ENCODE peak calls at places on chromosomes 3 and 15, in eight cellular contexts. X is sigmoid colon, T is stomach, R is H1, V is GM12878, M is adrenal gland, W is heart left ventricle, K is K562. D is an unnamed sample.

GRCh38 chr15:89777821-89778380 is 1.8 kb downstream of the MESP2 start:
- DNase-seq in X (no peak), T (no peak), R (no peak), V (no peak), M (no peak), W (no peak), K (no peak), D (no peak)

GRCh38 chr3:108972482-108972881 is 18.8 kb upstream of the GUCA1C start:
- DNase-seq in X (no peak), T (no peak), R (no peak), V (no peak), M (no peak), W (no peak), K (no peak), D (no peak)

GRCh38 chr3:56929809-56930615 is 128.3 kb upstream of the ARHGEF3 start:
- DNase-seq in X (no peak), T (no peak), R (no peak), V (no peak), M (no peak), W (no peak), K (no peak), D (no peak)

GRCh38 chr3:52202384-52203077 is 4.6 kb downstream of the ALAS1 start:
- DNase-seq in X (no peak), T (no peak), R (no peak), V (no peak), M (no peak), W (no peak), K (no peak), D (no peak)

GRCh38 chr15:30973379-30973778 is 18.0 kb downstream of the MTMR10 start:
- DNase-seq in X (no peak), T (no peak), R (no peak), V (no peak), M (no peak), W (no peak), K (no peak), D (no peak)

GRCh38 chr3:39577541-39577940 is 110.1 kb downstream of the MOBP start:
- DNase-seq in X (no peak), T (no peak), R (peak), V (no peak), M (no peak), W (no peak), K (no peak), D (no peak)

GRCh38 chr3:103991461-103992115 is 1375.1 kb upstream of the ALCAM start:
- DNase-seq in X (no peak), T (no peak), R (peak), V (no peak), M (no peak), W (no peak), K (no peak), D (no peak)

GRCh38 chr3:14137004-14137403 is 12.2 kb downstream of the TMEM43 start:
- DNase-seq in X (no peak), T (peak), R (no peak), V (no peak), M (peak), W (peak), K (no peak), D (no peak)

GRCh38 chr15:36221992-36222391 is 357.4 kb upstream of the CDIN1 start:
- DNase-seq in X (no peak), T (no peak), R (no peak), V (no peak), M (no peak), W (no peak), K (no peak), D (no peak)

GRCh38 chr15:74783072-74783807 is 1.4 kb downstream of the CSK start:
- DNase-seq in X (no peak), T (no peak), R (no peak), V (no peak), M (no peak), W (no peak), K (peak), D (no peak)

GRCh38 chr3:51282931-51283330 is 102.2 kb upstream of the MANF start:
- DNase-seq in X (no peak), T (no peak), R (no peak), V (no peak), M (no peak), W (no peak), K (no peak), D (no peak)

GRCh38 chr15:89057506-89058133 is 30.6 kb upstream of the ABHD2 start:
- DNase-seq in X (peak), T (peak), R (peak), V (peak), M (peak), W (peak), K (peak), D (peak)

GRCh38 chr15:83943849-83944404 is 290.0 kb downstream of the ADAMTSL3 start:
- DNase-seq in X (no peak), T (no peak), R (no peak), V (no peak), M (no peak), W (no peak), K (no peak), D (no peak)

GRCh38 chr3:170363471-170363994 is 6.0 kb downstream of the SKIL start:
- DNase-seq in X (no peak), T (no peak), R (no peak), V (no peak), M (no peak), W (no peak), K (no peak), D (no peak)
- TF ChIP-seq POLR2A in X (no peak), T (no peak), R (no peak), V (no peak), M (no peak), W (no peak), K (no peak), D (no peak)

GRCh38 chr3:44963571-44964325 is 12.2 kb downstream of the ZDHHC3 start:
- DNase-seq in X (no peak), T (no peak), R (no peak), V (no peak), M (no peak), W (no peak), K (no peak), D (no peak)

GRCh38 chr3:44965165-44965564 is 10.8 kb downstream of the ZDHHC3 start:
- DNase-seq in X (no peak), T (no peak), R (no peak), V (no peak), M (no peak), W (no peak), K (no peak), D (no peak)

GRCh38 chr3:44961888-44962287 is 14.1 kb downstream of the ZDHHC3 start:
- DNase-seq in X (no peak), T (no peak), R (no peak), V (no peak), M (no peak), W (no peak), K (no peak), D (no peak)

GRCh38 chr3:44960387-44961026 is 15.5 kb downstream of the ZDHHC3 start:
- DNase-seq in X (no peak), T (no peak), R (no peak), V (no peak), M (no peak), W (no peak), K (no peak), D (no peak)

GRCh38 chr3:44962606-44963393 is 13.2 kb downstream of the ZDHHC3 start:
- DNase-seq in X (no peak), T (no peak), R (no peak), V (no peak), M (no peak), W (no peak), K (no peak), D (no peak)
- H3K4me3 ChIP-seq in X (no peak), T (no peak), R (no peak), V (no peak), M (no peak), W (no peak), K (no peak), D (no peak)

DNA sequence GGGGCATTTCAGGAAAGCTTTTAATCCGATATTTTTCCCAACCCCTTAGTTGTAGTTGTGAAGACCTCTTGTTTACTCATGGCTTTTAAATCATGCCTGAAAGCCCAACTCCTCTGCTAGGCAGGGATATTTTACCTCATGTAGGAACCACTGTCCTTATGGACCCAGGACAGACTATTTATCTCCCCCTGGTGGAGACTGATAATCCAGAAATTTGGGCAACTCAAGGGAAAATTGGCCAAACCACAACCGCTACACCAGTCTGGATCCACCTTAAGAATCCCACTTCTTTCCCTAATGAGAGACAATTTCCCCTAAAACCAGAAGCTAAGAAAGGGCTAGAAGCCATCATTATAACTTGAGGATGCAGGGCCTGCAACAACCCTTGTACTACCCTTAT is 248.1 kb upstream of the STAC start:
- DNase-seq in X (no peak), T (no peak), R (no peak), V (no peak), M (no peak), W (no peak), K (no peak), D (no peak)
- TF ChIP-seq CTCF in X (no peak), T (no peak), R (peak), V (no peak), M (no peak), W (no peak), K (no peak), D (no peak)

GRCh38 chr3:152471814-152472605 is 203.3 kb downstream of the MBNL1 start:
- DNase-seq in X (peak), T (peak), R (peak), V (peak), M (peak), W (peak), K (peak), D (peak)

GRCh38 chr3:152472606-152472954 is 203.9 kb downstream of the MBNL1 start:
- DNase-seq in X (no peak), T (no peak), R (no peak), V (no peak), M (no peak), W (no peak), K (no peak), D (no peak)

GRCh38 chr3:152470893-152471292 is 202.2 kb downstream of the MBNL1 start:
- DNase-seq in X (no peak), T (no peak), R (no peak), V (no peak), M (no peak), W (no peak), K (no peak), D (no peak)

GRCh38 chr3:152469238-152470025 is 200.7 kb downstream of the MBNL1 start:
- DNase-seq in X (no peak), T (no peak), R (no peak), V (no peak), M (no peak), W (no peak), K (no peak), D (no peak)

DNA sequence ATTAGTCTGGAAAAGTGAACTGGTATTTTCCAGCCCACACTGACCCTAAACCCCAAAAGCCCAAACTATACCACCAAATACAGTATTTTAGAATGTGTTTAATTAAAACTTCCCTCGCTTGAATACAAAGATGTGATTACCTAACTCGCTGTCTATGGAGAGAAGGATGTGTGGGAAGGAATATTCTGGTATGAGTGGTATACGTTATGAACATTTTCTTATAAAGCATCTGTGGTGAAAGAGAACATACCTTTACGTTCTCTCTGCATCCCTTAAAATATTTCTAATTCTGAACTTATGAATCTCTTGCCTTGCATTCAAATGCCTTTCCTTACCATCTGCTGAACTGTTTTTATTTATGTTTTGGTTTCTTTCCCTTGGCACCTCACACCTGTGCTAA is 201.4 kb downstream of the MBNL1 start:
- DNase-seq in X (no peak), T (no peak), R (no peak), V (no peak), M (no peak), W (no peak), K (no peak), D (no peak)
- TF ChIP-seq POLR2A in X (no peak), T (no peak), R (no peak), V (no peak), M (no peak), W (no peak), K (no peak), D (no peak)

DNA sequence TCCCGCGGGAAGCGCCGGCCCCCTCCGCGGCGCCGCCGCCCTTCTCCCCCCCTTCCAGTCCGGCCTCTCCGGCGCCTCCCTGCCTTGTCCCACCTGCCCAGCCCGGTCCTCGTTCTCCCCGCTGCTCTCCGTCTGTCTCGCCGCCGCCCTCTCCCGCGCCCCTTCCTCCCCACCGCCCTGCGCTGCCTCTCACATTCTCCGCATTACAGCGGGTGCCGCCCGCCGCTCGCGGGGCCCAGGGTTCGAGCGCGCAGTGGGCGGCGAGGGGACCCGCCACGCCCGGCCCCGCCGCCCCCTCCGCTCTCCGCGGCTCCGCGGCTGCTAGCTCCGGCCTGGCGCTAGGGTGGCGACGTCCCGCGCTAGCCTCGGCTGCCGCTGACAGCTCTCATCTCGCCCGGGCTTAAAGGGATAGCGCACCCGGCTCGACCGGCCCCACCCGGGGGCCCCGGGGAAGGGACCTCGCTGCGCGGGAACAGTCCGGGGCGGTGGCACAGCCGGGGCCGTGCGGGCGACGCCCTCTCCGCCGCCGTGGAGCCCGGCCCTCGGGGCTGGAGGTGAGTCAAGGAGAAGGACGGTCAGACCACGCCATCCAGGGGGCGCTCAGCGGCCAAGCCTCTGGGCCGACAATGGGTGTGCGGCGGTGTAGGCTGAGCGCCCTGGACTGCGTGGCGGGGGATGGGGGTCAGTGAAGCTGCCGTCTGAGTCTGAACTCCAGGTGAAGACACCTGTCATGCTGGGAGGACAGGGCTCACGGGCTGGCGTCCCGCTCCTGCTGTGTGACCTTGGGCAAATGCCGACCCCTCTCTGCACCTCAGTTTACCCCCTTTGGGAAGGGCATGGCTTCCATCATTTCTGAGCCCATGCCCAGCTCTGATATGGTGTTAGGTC is 187.4 kb upstream of the LINGO1 start:
- DNase-seq in X (no peak), T (no peak), R (peak), V (no peak), M (peak), W (no peak), K (peak), D (no peak)
- H3K4me3 ChIP-seq in X (peak), T (peak), R (peak), V (no peak), M (no peak), W (peak), K (no peak), D (no peak)

GRCh38 chr3:128585974-128586373 is 64.6 kb downstream of the RPN1 start:
- DNase-seq in X (no peak), T (no peak), R (no peak), V (no peak), M (no peak), W (no peak), K (no peak), D (no peak)

GRCh38 chr3:128585189-128585588 is 65.4 kb downstream of the RPN1 start:
- DNase-seq in X (no peak), T (no peak), R (no peak), V (no peak), M (no peak), W (no peak), K (peak), D (no peak)

GRCh38 chr3:128587391-128587790 is 63.2 kb downstream of the RPN1 start:
- DNase-seq in X (no peak), T (no peak), R (no peak), V (no peak), M (no peak), W (no peak), K (no peak), D (no peak)

GRCh38 chr3:128581566-128581965 is 69.1 kb downstream of the RPN1 start:
- DNase-seq in X (no peak), T (no peak), R (no peak), V (no peak), M (no peak), W (no peak), K (no peak), D (no peak)

DNA sequence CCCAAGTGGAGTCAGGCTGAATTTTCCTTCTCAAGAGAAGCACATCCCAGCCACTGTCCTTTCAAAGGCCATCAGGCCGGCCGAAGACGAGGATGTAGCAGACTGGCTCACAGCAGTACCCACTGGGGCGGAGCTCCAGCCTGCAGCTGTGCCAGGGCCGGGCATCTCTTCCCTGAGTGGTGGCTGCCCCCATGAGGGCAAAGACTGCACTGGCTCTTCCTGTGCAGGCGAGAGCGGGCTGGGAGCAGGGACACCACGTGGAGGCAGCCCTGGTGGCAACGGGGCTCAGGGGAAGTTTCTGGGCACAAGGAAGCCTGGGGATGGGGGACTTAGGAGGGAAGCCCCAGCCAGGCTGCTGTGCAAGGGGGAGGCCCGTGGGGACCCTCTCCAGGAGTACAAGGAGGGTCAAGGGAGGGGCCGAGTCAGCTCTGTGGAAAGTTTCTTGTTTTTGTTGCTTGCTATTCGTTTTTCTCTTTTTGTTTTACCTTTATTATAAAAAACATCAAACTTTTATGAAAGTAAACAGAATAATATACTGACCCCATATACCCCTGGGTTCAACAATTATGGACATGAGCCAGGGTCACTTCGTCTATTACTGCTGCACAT is 66.1 kb downstream of the RPN1 start:
- DNase-seq in X (peak), T (peak), R (peak), V (peak), M (peak), W (peak), K (peak), D (no peak)
- TF ChIP-seq CTCF in X (peak), T (peak), R (peak), V (peak), M (peak), W (peak), K (peak), D (no peak)

GRCh38 chr15:67831363-67831762 is 6.1 kb downstream of the SKOR1 start:
- DNase-seq in X (peak), T (no peak), R (peak), V (no peak), M (no peak), W (no peak), K (no peak), D (no peak)
- TF ChIP-seq POLR2A in X (no peak), T (no peak), R (no peak), V (no peak), M (no peak), W (no peak), K (no peak), D (no peak)

DNA sequence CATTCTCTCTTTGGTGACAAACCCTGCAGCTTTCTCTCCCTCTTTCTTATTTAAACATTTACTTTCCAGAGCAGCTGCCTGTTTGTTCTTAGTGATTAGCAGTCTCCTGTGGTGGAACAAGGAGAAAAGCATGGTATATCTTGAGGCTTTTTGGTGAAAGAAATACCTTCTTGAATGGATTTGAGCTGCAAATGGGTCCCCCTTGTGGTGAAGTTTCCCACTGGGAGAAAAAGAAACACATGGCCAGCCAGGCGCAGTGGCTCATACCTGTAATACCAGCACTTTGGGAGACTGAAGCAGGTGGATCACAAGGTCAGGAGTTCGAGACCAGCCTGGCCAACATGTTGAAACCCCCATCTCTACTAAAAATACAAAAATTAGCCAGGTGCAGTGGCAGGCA is 48.3 kb upstream of the ACP3 start:
- DNase-seq in X (no peak), T (no peak), R (peak), V (no peak), M (peak), W (no peak), K (peak), D (no peak)
- H3K4me3 ChIP-seq in X (no peak), T (no peak), R (no peak), V (no peak), M (no peak), W (no peak), K (no peak), D (no peak)

GRCh38 chr15:82272154-82272553 is 9.5 kb downstream of the SAXO2 start:
- DNase-seq in X (no peak), T (no peak), R (no peak), V (no peak), M (no peak), W (no peak), K (no peak), D (no peak)

GRCh38 chr15:82275410-82275809 is 12.8 kb downstream of the SAXO2 start:
- DNase-seq in X (no peak), T (no peak), R (no peak), V (no peak), M (no peak), W (no peak), K (no peak), D (no peak)
- TF ChIP-seq CTCF in X (no peak), T (no peak), R (no peak), V (no peak), M (no peak), W (no peak), K (no peak), D (no peak)

DNA sequence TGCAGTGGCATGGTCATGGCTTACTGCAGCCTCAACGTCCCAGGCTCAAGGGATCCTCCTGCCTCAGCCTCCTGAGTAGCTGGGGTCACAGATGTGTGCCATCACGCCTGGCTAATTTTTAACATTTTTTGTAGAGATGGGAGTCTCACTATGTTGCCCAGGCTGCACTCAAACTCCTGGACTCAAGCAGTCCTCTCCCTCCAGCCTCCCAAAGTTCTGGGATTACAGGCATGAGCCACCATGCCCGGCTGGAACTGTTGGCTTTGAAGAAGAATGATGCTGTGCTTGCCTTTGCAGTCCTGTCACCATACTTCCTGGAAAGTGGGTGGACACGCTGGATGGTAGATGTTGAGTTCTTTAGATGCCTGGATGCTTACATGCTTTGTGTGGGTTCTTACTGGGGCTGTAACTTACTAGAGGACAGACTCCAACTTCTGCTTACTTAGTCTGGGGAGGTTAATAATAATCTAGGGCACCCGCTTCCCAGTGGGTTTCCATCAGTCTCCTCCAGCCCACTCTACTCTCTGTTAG is 36.7 kb downstream of the IGF1R start:
- DNase-seq in X (no peak), T (no peak), R (no peak), V (no peak), M (no peak), W (no peak), K (no peak), D (no peak)
- TF ChIP-seq POLR2A in X (no peak), T (no peak), R (no peak), V (no peak), M (no peak), W (no peak), K (no peak), D (no peak)

D was measured in ovary.